ENCODE peak calls at places on chromosomes 6 and 20, in seven cellular contexts. X is foreskin fibroblast; D is stimulated activated CD4-positive, alpha-beta T cell treated with anti-CD3 and anti-CD28 coated beads, TNF-alpha, amount 100 ng/mL, for 4 hours; H is Panc1; K is HAP-1; O is naive thymus-derived CD8-positive, alpha-beta T cell; G is LoVo. M is an unnamed sample.

GRCh38 chr20:57558614-57559285 is 2.2 kb upstream of the PCK1 start:
- DNase-seq in X (no peak), D (no peak), H (no peak), K (no peak), O (no peak), G (peak; percentile 27), M (no peak)

GRCh38 chr6:89536230-89536629 is 102.3 kb downstream of the LYRM2 start:
- DNase-seq in X (no peak), D (no peak), H (no peak), K (no peak), O (no peak), G (no peak), M (no peak)

GRCh38 chr6:10412948-10413849 is 1.7 kb downstream of the TFAP2A start:
- DNase-seq in X (peak; percentile 32), D (no peak), H (no peak), K (peak; percentile 48), O (no peak), G (peak; percentile 78), M (no peak)

GRCh38 chr6:7461416-7461815 is 71.8 kb downstream of the RIOK1 start:
- DNase-seq in X (no peak), D (no peak), H (no peak), K (no peak), O (no peak), G (no peak), M (no peak)

GRCh38 chr6:28235912-28236452 is 10.9 kb downstream of the ZSCAN9 start:
- DNase-seq in X (no peak), D (no peak), H (no peak), K (no peak), O (no peak), G (no peak), M (no peak)

GRCh38 chr6:157323924-157324276 is 581 bp upstream of the TMEM242 start:
- DNase-seq in X (peak; percentile 87), D (peak; percentile 17), H (peak; percentile 47), K (peak; percentile 79), O (no peak), G (peak; percentile 57), M (peak; percentile 43)

GRCh38 chr6:21792177-21792576 is 198.6 kb downstream of the SOX4 start:
- DNase-seq in X (no peak), D (no peak), H (no peak), K (no peak), O (no peak), G (no peak), M (no peak)

GRCh38 chr6:14758421-14759043 is 487.3 kb upstream of the JARID2 start:
- DNase-seq in X (no peak), D (no peak), H (no peak), K (no peak), O (no peak), G (no peak), M (no peak)

GRCh38 chr6:81293896-81294295 is 458.6 kb downstream of the TENT5A start:
- DNase-seq in X (no peak), D (no peak), H (no peak), K (no peak), O (no peak), G (no peak), M (no peak)

GRCh38 chr20:36061754-36062153 is 92.8 kb upstream of the EPB41L1 start:
- DNase-seq in X (no peak), D (no peak), H (no peak), K (no peak), O (no peak), G (no peak), M (no peak)

GRCh38 chr6:106619223-106619622 is 10.1 kb downstream of the RTN4IP1 start:
- DNase-seq in X (no peak), D (no peak), H (no peak), K (no peak), O (no peak), G (no peak), M (no peak)

M was measured in activated B cell treated with CpG ODN at 0.5 μM for 24 hours.